ENCODE peak calls at places on chromosomes 7 and 10, in nine cellular contexts. One of them, this sample, is unnamed.

GRCh38 chr7:133984023-133984422 is 143.1 kb upstream of the LRGUK start:
- DNase-seq in activated CD8-positive, alpha-beta memory T cell treated with anti-CD3 and anti-CD28 coated beads, Interleukin-2, amount 50 U/mL, for 48 hours: no peak
- DNase-seq in amygdala: no peak
- DNase-seq in NCI-H1436: peak; percentile 87
- DNase-seq in NCI-H345: peak; percentile 91
- DNase-seq in A172: no peak
- DNase-seq in H4: no peak
- DNase-seq in NCI-H774: no peak
- DNase-seq in C1 segment of cervical spinal cord: no peak
- DNase-seq in this sample: no peak

GRCh38 chr7:146670532-146670931 is 553.9 kb downstream of the CNTNAP2 start:
- DNase-seq in activated CD8-positive, alpha-beta memory T cell treated with anti-CD3 and anti-CD28 coated beads, Interleukin-2, amount 50 U/mL, for 48 hours: no peak
- DNase-seq in amygdala: no peak
- DNase-seq in NCI-H1436: no peak
- DNase-seq in NCI-H345: no peak
- DNase-seq in A172: no peak
- DNase-seq in H4: no peak
- DNase-seq in NCI-H774: no peak
- DNase-seq in C1 segment of cervical spinal cord: no peak
- DNase-seq in this sample: no peak

GRCh38 chr7:74009719-74010118 is 18.3 kb upstream of the ELN start:
- DNase-seq in activated CD8-positive, alpha-beta memory T cell treated with anti-CD3 and anti-CD28 coated beads, Interleukin-2, amount 50 U/mL, for 48 hours: no peak
- DNase-seq in amygdala: no peak
- DNase-seq in NCI-H1436: no peak
- DNase-seq in NCI-H345: no peak
- DNase-seq in A172: no peak
- DNase-seq in H4: no peak
- DNase-seq in NCI-H774: no peak
- DNase-seq in C1 segment of cervical spinal cord: no peak
- DNase-seq in this sample: no peak

GRCh38 chr10:44436240-44436639 is 51.3 kb upstream of the CXCL12 start:
- DNase-seq in activated CD8-positive, alpha-beta memory T cell treated with anti-CD3 and anti-CD28 coated beads, Interleukin-2, amount 50 U/mL, for 48 hours: no peak
- DNase-seq in amygdala: no peak
- DNase-seq in NCI-H1436: no peak
- DNase-seq in NCI-H345: no peak
- DNase-seq in A172: no peak
- DNase-seq in H4: no peak
- DNase-seq in NCI-H774: no peak
- DNase-seq in C1 segment of cervical spinal cord: no peak
- DNase-seq in this sample: no peak

GRCh38 chr7:141366098-141366621 is 185.1 kb upstream of the AGK start:
- DNase-seq in activated CD8-positive, alpha-beta memory T cell treated with anti-CD3 and anti-CD28 coated beads, Interleukin-2, amount 50 U/mL, for 48 hours: no peak
- DNase-seq in amygdala: no peak
- DNase-seq in NCI-H1436: no peak
- DNase-seq in NCI-H345: no peak
- DNase-seq in A172: no peak
- DNase-seq in H4: no peak
- DNase-seq in NCI-H774: no peak
- DNase-seq in C1 segment of cervical spinal cord: no peak
- DNase-seq in this sample: no peak

GRCh38 chr10:48981310-48981907 is 41.8 kb upstream of the LRRC18 start:
- DNase-seq in activated CD8-positive, alpha-beta memory T cell treated with anti-CD3 and anti-CD28 coated beads, Interleukin-2, amount 50 U/mL, for 48 hours: peak; percentile 73
- DNase-seq in amygdala: peak; percentile 23
- DNase-seq in NCI-H1436: peak; percentile 0
- DNase-seq in NCI-H345: peak; percentile 23
- DNase-seq in A172: peak; percentile 60
- DNase-seq in H4: no peak
- DNase-seq in NCI-H774: peak; percentile 65
- DNase-seq in C1 segment of cervical spinal cord: no peak
- DNase-seq in this sample: peak; percentile 39

GRCh38 chr10:5534880-5535856 is 10.4 kb downstream of the CALML3 start:
- DNase-seq in activated CD8-positive, alpha-beta memory T cell treated with anti-CD3 and anti-CD28 coated beads, Interleukin-2, amount 50 U/mL, for 48 hours: peak; percentile 10
- DNase-seq in amygdala: no peak
- DNase-seq in NCI-H1436: no peak
- DNase-seq in NCI-H345: no peak
- DNase-seq in A172: no peak
- DNase-seq in H4: no peak
- DNase-seq in NCI-H774: no peak
- DNase-seq in C1 segment of cervical spinal cord: no peak
- DNase-seq in this sample: no peak

GRCh38 chr10:15703944-15704580 is 15.7 kb downstream of the ITGA8 start:
- DNase-seq in activated CD8-positive, alpha-beta memory T cell treated with anti-CD3 and anti-CD28 coated beads, Interleukin-2, amount 50 U/mL, for 48 hours: no peak
- DNase-seq in amygdala: no peak
- DNase-seq in NCI-H1436: no peak
- DNase-seq in NCI-H345: no peak
- DNase-seq in A172: no peak
- DNase-seq in H4: no peak
- DNase-seq in NCI-H774: no peak
- DNase-seq in C1 segment of cervical spinal cord: no peak
- DNase-seq in this sample: no peak

GRCh38 chr10:61262486-61263261 is 190.5 kb downstream of the TMEM26 start:
- DNase-seq in activated CD8-positive, alpha-beta memory T cell treated with anti-CD3 and anti-CD28 coated beads, Interleukin-2, amount 50 U/mL, for 48 hours: no peak
- DNase-seq in amygdala: no peak
- DNase-seq in NCI-H1436: no peak
- DNase-seq in NCI-H345: no peak
- DNase-seq in A172: no peak
- DNase-seq in H4: peak; percentile 26
- DNase-seq in NCI-H774: no peak
- DNase-seq in C1 segment of cervical spinal cord: no peak
- DNase-seq in this sample: no peak

GRCh38 chr10:36362257-36362656 is 720.2 kb upstream of the FZD8 start:
- DNase-seq in activated CD8-positive, alpha-beta memory T cell treated with anti-CD3 and anti-CD28 coated beads, Interleukin-2, amount 50 U/mL, for 48 hours: no peak
- DNase-seq in amygdala: no peak
- DNase-seq in NCI-H1436: peak; percentile 6
- DNase-seq in NCI-H345: peak; percentile 56
- DNase-seq in A172: no peak
- DNase-seq in H4: no peak
- DNase-seq in NCI-H774: no peak
- DNase-seq in C1 segment of cervical spinal cord: no peak
- DNase-seq in this sample: no peak

GRCh38 chr7:1965579-1966294 is 267.0 kb downstream of the MAD1L1 start:
- DNase-seq in activated CD8-positive, alpha-beta memory T cell treated with anti-CD3 and anti-CD28 coated beads, Interleukin-2, amount 50 U/mL, for 48 hours: no peak
- DNase-seq in amygdala: no peak
- DNase-seq in NCI-H1436: no peak
- DNase-seq in NCI-H345: no peak
- DNase-seq in A172: no peak
- DNase-seq in H4: no peak
- DNase-seq in NCI-H774: no peak
- DNase-seq in C1 segment of cervical spinal cord: no peak
- DNase-seq in this sample: no peak

GRCh38 chr7:42967391-42967790 is 35.2 kb downstream of the MRPL32 start:
- DNase-seq in activated CD8-positive, alpha-beta memory T cell treated with anti-CD3 and anti-CD28 coated beads, Interleukin-2, amount 50 U/mL, for 48 hours: no peak
- DNase-seq in amygdala: no peak
- DNase-seq in NCI-H1436: no peak
- DNase-seq in NCI-H345: no peak
- DNase-seq in A172: no peak
- DNase-seq in H4: no peak
- DNase-seq in NCI-H774: no peak
- DNase-seq in C1 segment of cervical spinal cord: no peak
- DNase-seq in this sample: no peak

GRCh38 chr10:24503627-24504320 is 219.9 kb downstream of the ARHGAP21 start:
- DNase-seq in activated CD8-positive, alpha-beta memory T cell treated with anti-CD3 and anti-CD28 coated beads, Interleukin-2, amount 50 U/mL, for 48 hours: peak; percentile 56
- DNase-seq in amygdala: no peak
- DNase-seq in NCI-H1436: peak; percentile 4
- DNase-seq in NCI-H345: peak; percentile 5
- DNase-seq in A172: peak; percentile 64
- DNase-seq in H4: peak; percentile 21
- DNase-seq in NCI-H774: no peak
- DNase-seq in C1 segment of cervical spinal cord: no peak
- DNase-seq in this sample: no peak

GRCh38 chr7:100803398-100804161 is 23.7 kb downstream of the EPHB4 start:
- DNase-seq in activated CD8-positive, alpha-beta memory T cell treated with anti-CD3 and anti-CD28 coated beads, Interleukin-2, amount 50 U/mL, for 48 hours: peak; percentile 56
- DNase-seq in amygdala: peak; percentile 71
- DNase-seq in NCI-H1436: peak; percentile 81
- DNase-seq in NCI-H345: no peak
- DNase-seq in A172: peak; percentile 93
- DNase-seq in H4: peak; percentile 89
- DNase-seq in NCI-H774: peak; percentile 75
- DNase-seq in C1 segment of cervical spinal cord: peak; percentile 8
- DNase-seq in this sample: peak; percentile 56

GRCh38 chr7:94295805-94296204 is 98.9 kb upstream of the COL1A2 start:
- DNase-seq in activated CD8-positive, alpha-beta memory T cell treated with anti-CD3 and anti-CD28 coated beads, Interleukin-2, amount 50 U/mL, for 48 hours: no peak
- DNase-seq in amygdala: no peak
- DNase-seq in NCI-H1436: peak; percentile 52
- DNase-seq in NCI-H345: no peak
- DNase-seq in A172: peak; percentile 53
- DNase-seq in H4: peak; percentile 85
- DNase-seq in NCI-H774: no peak
- DNase-seq in C1 segment of cervical spinal cord: no peak
- DNase-seq in this sample: no peak

This sample was measured in nucleus accumbens.